ENCODE peak calls at places on chromosomes 13 and 19, in seven cellular contexts. P, Q, F, V, U, S and L are unnamed samples.

GRCh38 chr19:33646306-33646705 is 24.6 kb downstream of the CHST8 start:
- DNase-seq in P (no peak), Q (no peak), F (no peak), V (no peak), U (no peak), S (no peak), L (no peak)

GRCh38 chr19:35408284-35409171 is 37.7 kb downstream of the GPR42 start:
- DNase-seq in P (no peak), Q (no peak), F (no peak), V (no peak), U (no peak), S (no peak), L (no peak)

GRCh38 chr19:30305346-30306060 is 66.7 kb upstream of the ZNF536 start:
- DNase-seq in P (no peak), Q (no peak), F (no peak), V (no peak), U (no peak), S (no peak), L (no peak)

GRCh38 chr13:70703755-70704154 is 595.5 kb upstream of the KLHL1 start:
- DNase-seq in P (no peak), Q (no peak), F (no peak), V (no peak), U (no peak), S (peak; percentile 60), L (no peak)

GRCh38 chr13:102286326-102286725 is 115.5 kb downstream of the FGF14 start:
- DNase-seq in P (no peak), Q (no peak), F (no peak), V (no peak), U (no peak), S (peak; percentile 98), L (no peak)

GRCh38 chr19:42512743-42513304 is 15.5 kb downstream of the CEACAM1 start:
- DNase-seq in P (no peak), Q (no peak), F (peak; percentile 29), V (no peak), U (no peak), S (no peak), L (no peak)

GRCh38 chr13:42997381-42997780 is 5.3 kb upstream of the EPSTI1 start:
- DNase-seq in P (no peak), Q (no peak), F (no peak), V (no peak), U (no peak), S (no peak), L (no peak)

GRCh38 chr19:31338069-31338767 is 11.0 kb downstream of the TSHZ3 start:
- DNase-seq in P (peak; percentile 48), Q (peak; percentile 14), F (peak; percentile 79), V (no peak), U (no peak), S (peak; percentile 23), L (no peak)

GRCh38 chr13:28684257-28684656 is 25.3 kb downstream of the POMP start:
- DNase-seq in P (no peak), Q (peak; percentile 65), F (peak; percentile 91), V (no peak), U (no peak), S (peak; percentile 59), L (no peak)

GRCh38 chr19:7888145-7888825 is at the start of gene LRRC8E:
- DNase-seq in P (peak; percentile 46), Q (peak; percentile 94), F (peak; percentile 87), V (no peak), U (no peak), S (peak; percentile 80), L (no peak)

GRCh38 chr13:78160793-78161192 is 242.2 kb upstream of the EDNRB start:
- DNase-seq in P (no peak), Q (no peak), F (no peak), V (no peak), U (no peak), S (peak; percentile 29), L (no peak)

GRCh38 chr19:32870154-32870573 is 597 bp upstream of the SLC7A9 start:
- DNase-seq in P (no peak), Q (peak; percentile 49), F (peak; percentile 55), V (no peak), U (no peak), S (no peak), L (no peak)

GRCh38 chr13:25541434-25542123 is 169.8 kb downstream of the ATP8A2 start:
- DNase-seq in P (no peak), Q (no peak), F (no peak), V (no peak), U (no peak), S (no peak), L (no peak)